ENCODE peak calls at places on chromosomes 16 and 17, in four cellular contexts. X is Panc1, D is prostate gland, A is HL-60. Y is an unnamed sample.

GRCh38 chr17:63291243-63291642 is 154.9 kb downstream of the CYB561 start:
- DNase-seq in X (no peak), D (no peak), A (no peak), Y (no peak)

GRCh38 chr17:70060415-70060814 is 14.6 kb upstream of the KCNJ16 start:
- DNase-seq in X (no peak), D (no peak), A (no peak), Y (no peak)

GRCh38 chr17:50830994-50831393 is 4.4 kb upstream of the WFIKKN2 start:
- DNase-seq in X (no peak), D (no peak), A (no peak), Y (no peak)

GRCh38 chr17:38539386-38539785 is 66.4 kb downstream of the SRCIN1 start:
- DNase-seq in X (no peak), D (no peak), A (no peak), Y (no peak)

GRCh38 chr17:73307130-73307529 is 4.7 kb downstream of the CDC42EP4 start:
- DNase-seq in X (no peak), D (peak; percentile 61), A (no peak), Y (no peak)

GRCh38 chr17:79747508-79748295 is 17.0 kb downstream of the ENPP7 start:
- DNase-seq in X (no peak), D (no peak), A (no peak), Y (no peak)

GRCh38 chr16:85173981-85174751 is 61.9 kb upstream of the CIBAR2 start:
- DNase-seq in X (peak; percentile 24), D (no peak), A (no peak), Y (no peak)

GRCh38 chr16:3062553-3062952 is 2.9 kb upstream of the IL32 start:
- DNase-seq in X (no peak), D (no peak), A (no peak), Y (no peak)

GRCh38 chr16:76614255-76614654 is 337.1 kb downstream of the CNTNAP4 start:
- DNase-seq in X (no peak), D (no peak), A (no peak), Y (no peak)

GRCh38 chr16:56990407-56991286 is 1.3 kb downstream of the NLRC5 start:
- DNase-seq in X (no peak), D (no peak), A (no peak), Y (no peak)

GRCh38 chr16:23137818-23138217 is 11.4 kb downstream of the USP31 start:
- DNase-seq in X (no peak), D (no peak), A (no peak), Y (no peak)

GRCh38 chr17:2777242-2777867 is 18.9 kb upstream of the RAP1GAP2 start:
- DNase-seq in X (no peak), D (no peak), A (no peak), Y (no peak)

GRCh38 chr16:30179931-30180330 is 3.5 kb upstream of the CORO1A start:
- DNase-seq in X (no peak), D (no peak), A (no peak), Y (no peak)

GRCh38 chr16:75461575-75461974 is 2.9 kb downstream of the TMEM170A start:
- DNase-seq in X (no peak), D (no peak), A (no peak), Y (no peak)

GRCh38 chr17:55601874-55602364 is 90.7 kb upstream of the SMIM36 start:
- DNase-seq in X (peak; percentile 33), D (no peak), A (no peak), Y (no peak)

GRCh38 chr17:68587847-68588246 is 13.3 kb downstream of the FAM20A start:
- DNase-seq in X (no peak), D (no peak), A (no peak), Y (no peak)

GRCh38 chr16:84833542-84834402 is 14.0 kb downstream of the CRISPLD2 start:
- DNase-seq in X (no peak), D (no peak), A (no peak), Y (no peak)

GRCh38 chr16:85006639-85007038 is 4.7 kb downstream of the ZDHHC7 start:
- DNase-seq in X (no peak), D (no peak), A (no peak), Y (no peak)

GRCh38 chr16:83105279-83106077 is 478.7 kb downstream of the CDH13 start:
- DNase-seq in X (no peak), D (no peak), A (no peak), Y (no peak)

GRCh38 chr17:74006366-74006765 is 197.1 kb upstream of the RPL38 start:
- DNase-seq in X (no peak), D (no peak), A (no peak), Y (no peak)

GRCh38 chr16:77238593-77238992 is 39.4 kb downstream of the SYCE1L start:
- DNase-seq in X (no peak), D (no peak), A (no peak), Y (no peak)

GRCh38 chr17:51706098-51706497 is 445.8 kb downstream of the UTP18 start:
- DNase-seq in X (no peak), D (no peak), A (no peak), Y (no peak)

GRCh38 chr16:4064950-4065352 is 51.3 kb downstream of the ADCY9 start:
- DNase-seq in X (no peak), D (no peak), A (no peak), Y (no peak)

GRCh38 chr17:77396610-77397009 is 255.8 kb downstream of the SEC14L1 start:
- DNase-seq in X (no peak), D (no peak), A (no peak), Y (no peak)

GRCh38 chr16:27591837-27592236 is 41.9 kb downstream of the KATNIP start:
- DNase-seq in X (no peak), D (no peak), A (no peak), Y (no peak)
- H3K4me3 ChIP-seq in X (no peak overlapping the region), D (no peak overlapping the region), A (no peak overlapping the region), Y (no peak overlapping the region)

GRCh38 chr17:41421617-41422016 is 2.8 kb downstream of the KRT37 start:
- DNase-seq in X (no peak), D (no peak), A (no peak), Y (no peak)
- TF ChIP-seq POLR2AphosphoS5 in X (no peak), D (no peak), A (no peak), Y (no peak)

DNA sequence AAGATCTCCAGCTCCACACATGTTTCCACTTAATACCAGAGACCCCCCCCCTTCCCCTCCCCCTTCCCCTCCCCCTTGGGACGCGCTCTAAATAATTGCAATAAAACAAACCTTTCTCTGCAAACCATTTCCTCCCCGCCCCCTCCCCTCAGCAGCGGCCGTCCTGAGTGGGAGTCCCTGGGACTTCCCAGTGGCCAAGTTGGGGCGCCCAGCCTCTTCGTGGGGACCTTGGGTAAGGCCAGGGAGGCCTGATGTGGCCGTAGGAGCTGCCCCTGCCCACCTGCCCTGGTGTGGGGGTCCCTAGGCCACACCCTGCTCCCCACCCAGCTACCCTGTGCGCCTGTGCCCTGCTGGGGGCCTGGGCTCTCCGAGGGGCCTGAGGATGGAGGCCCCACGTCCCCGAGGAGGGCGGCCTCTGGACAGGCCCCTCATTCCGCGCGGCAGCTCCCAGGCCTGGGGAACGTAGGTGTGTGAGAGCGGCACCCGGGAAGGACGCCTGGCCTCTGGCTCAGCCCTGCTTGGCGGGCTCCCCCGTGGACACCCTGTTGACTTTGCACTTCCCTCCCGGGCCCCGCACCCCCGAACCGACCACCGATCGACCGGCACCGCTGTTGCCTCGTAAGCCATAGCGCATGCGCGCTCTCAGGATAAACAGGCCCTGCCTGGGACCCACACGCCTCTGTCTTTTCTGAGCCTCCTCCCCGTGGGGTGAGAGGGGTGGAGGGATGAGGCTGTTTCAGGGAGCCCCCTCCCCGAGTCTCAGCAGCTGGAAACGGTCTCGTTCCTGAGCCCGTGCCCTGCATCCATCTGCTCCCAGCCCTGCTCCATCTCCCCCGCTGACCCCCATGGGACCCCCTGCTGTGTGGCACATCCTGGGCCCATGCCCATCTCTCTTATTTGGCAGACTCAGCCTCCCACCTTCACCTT is 9.0 kb downstream of the NTHL1 start:
- DNase-seq in X (no peak), D (no peak), A (no peak), Y (no peak)
- H3K4me3 ChIP-seq in X (no peak overlapping the region), D (no peak overlapping the region), A (no peak overlapping the region), Y (peak overlapping the region; percentile 71)

DNA sequence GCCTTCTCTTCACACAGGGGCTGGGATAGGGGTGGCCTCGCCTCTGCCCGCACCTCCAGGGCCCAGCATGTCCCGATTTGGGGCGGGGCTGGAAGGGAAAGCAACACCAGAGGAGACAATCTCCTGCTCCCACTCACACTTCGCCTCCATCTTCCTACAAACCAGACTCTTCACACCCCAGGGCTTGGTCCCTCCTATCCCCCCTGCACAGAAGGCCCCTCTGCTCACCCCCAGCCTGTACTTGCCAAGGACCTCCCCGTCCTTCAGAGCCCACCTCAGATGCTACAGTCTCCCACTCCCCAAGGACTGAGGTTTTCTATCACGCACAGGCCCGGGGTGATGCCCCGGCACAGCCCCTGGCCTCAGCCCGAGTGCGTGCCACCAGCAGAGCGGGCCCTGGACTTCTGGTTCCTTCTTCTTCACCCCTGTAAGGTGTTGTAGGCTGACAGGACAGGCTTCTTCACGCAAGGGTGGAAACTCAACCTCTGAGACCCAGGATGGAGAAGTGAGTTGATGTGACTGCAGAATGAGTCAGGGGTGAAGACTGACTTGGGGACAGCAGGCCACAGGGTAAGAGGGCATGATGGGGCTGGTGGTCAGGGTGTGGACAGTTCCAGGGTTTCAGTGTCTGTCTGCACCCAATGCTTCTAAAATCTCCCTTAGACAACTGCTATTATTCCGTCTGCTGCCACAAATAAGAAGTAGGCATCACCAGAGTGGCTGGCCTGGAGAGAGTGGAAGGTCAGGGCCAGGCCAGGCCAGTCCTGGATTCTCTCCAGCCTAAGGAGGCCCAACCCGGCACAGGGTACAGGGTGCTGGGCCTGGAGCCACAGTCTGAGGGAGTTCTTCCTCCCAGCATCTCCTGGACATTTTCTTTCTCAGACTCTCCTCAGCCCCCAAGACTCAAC is 2.5 kb downstream of the ITGAE start:
- DNase-seq in X (no peak), D (no peak), A (no peak), Y (no peak)
- TF ChIP-seq POLR2AphosphoS5 in X (no peak), D (no peak), A (no peak), Y (no peak)

DNA sequence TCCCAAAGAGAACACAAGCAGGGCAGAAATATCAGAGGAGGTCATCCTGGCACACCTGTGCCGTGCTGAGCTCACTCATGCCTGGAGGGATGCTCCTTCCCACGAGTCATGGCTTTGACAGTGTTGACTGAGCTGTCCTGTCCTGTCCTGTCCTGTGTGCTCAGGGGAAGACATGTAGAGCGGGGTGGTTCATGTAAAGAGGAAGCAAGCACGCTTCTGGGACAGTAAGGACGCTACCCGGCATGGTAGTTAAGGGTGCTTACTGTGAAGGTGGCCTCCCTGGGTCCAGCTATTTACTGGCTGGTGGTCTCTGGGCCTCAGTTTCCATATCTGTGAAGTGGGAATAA is 394 bp downstream of the LGALS9 start:
- DNase-seq in X (no peak), D (no peak), A (no peak), Y (no peak)
- H3K4me3 ChIP-seq in X (no peak overlapping the region), D (no peak overlapping the region), A (peak overlapping the region; percentile 54), Y (no peak overlapping the region)

DNA sequence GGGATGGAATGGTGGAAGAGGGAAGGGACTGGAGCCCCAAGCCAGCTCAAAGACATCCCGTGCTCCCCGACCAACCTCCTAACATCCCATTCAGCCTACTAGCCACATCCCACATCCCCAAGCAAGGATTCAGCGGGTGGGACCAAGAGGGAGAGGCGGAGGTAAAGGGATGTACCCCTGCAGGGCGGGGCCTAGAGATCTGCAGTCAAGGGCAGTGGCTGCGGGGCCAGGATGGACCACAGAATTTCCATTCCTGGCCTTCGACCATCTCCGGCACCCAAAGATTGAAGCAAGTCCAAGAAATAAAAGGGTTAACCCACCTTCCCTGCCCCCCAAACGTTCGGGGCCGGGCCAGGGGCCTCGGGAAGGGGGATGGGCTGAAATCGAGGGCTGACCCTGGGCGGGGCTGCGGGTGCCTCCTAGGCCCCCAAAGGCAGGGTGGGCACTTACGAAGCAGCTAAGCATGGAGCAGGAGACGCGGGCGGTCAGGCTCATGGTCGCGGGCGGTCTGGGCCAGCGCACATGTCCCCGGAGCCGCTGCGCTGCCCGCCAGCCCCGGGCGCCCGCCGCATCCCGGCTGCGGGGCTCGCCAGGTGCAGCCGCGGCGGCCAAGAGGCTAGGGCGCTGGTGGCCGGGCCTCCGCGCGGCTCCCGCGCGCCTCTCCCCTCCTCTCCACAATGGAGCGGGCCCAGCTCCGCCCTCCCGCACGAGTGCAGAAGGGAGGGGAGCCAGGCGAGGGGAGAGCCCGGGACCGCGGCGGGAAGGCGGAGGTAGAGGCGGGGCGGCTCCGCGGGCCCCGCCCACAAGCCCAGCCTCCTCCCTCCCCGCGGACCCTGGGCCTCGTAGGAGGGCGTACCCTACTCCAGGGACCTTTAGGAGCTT is at the start of gene MTMR4:
- DNase-seq in X (no peak), D (peak; percentile 82), A (peak; percentile 55), Y (no peak)
- TF ChIP-seq POLR2AphosphoS5 in X (no peak), D (peak; percentile 81), A (no peak), Y (peak; percentile 61)

Y was measured in SK-N-MC.